ENCODE peak calls at places on chromosomes 12 and 14, in five cellular contexts. C, X, V, N and A are unnamed samples.

GRCh38 chr12:131221061-131221945 is 267.6 kb downstream of the ADGRD1 start:
- DNase-seq in V (no peak), X (no peak), C (peak), N (no peak), A (no peak)

GRCh38 chr12:68612245-68612644 is 1.5 kb downstream of the RAP1B start:
- DNase-seq in V (no peak), X (no peak), N (no peak), C (no peak), A (no peak)

GRCh38 chr14:63672417-63673180 is 30.9 kb upstream of the WDR89 start:
- DNase-seq in V (no peak), C (no peak), X (no peak), N (no peak), A (no peak)

GRCh38 chr14:32662234-32662633 is 276.4 kb upstream of the NPAS3 start:
- DNase-seq in C (no peak), V (no peak), N (no peak), X (no peak), A (no peak)

GRCh38 chr12:52557481-52557880 is 4.5 kb upstream of the KRT71 start:
- DNase-seq in C (no peak), N (no peak), X (no peak), V (no peak), A (no peak)

GRCh38 chr12:59595097-59595496 is 732 bp upstream of the SLC16A7 start:
- DNase-seq in N (no peak), V (no peak), C (no peak), X (no peak), A (no peak)

GRCh38 chr14:75877292-75877691 is 104.5 kb downstream of the TGFB3 start:
- DNase-seq in C (no peak), N (no peak), X (no peak), V (no peak), A (no peak)

GRCh38 chr12:31578632-31579031 is 12.3 kb downstream of the DENND5B start:
- DNase-seq in V (no peak), X (no peak), N (no peak), C (no peak), A (no peak)

GRCh38 chr12:117032593-117033381 is 66.4 kb downstream of the TESC start:
- DNase-seq in X (peak), N (no peak), C (no peak), V (peak), A (peak)

GRCh38 chr12:96500686-96501085 is 11.3 kb downstream of the CFAP54 start:
- DNase-seq in N (no peak), V (no peak), X (no peak), C (no peak), A (no peak)

GRCh38 chr12:32336261-32336660 is 63.1 kb upstream of the FGD4 start:
- DNase-seq in X (no peak), N (no peak), V (no peak), C (no peak), A (no peak)

GRCh38 chr12:51025748-51026654 is at the start of gene SLC11A2:
- DNase-seq in X (peak), C (peak), V (peak), N (peak), A (peak)

GRCh38 chr12:38159591-38160317 is 156.8 kb upstream of the ALG10B start:
- DNase-seq in X (no peak), V (no peak), N (no peak), C (peak), A (peak)

GRCh38 chr12:38160318-38161122 is 156.1 kb upstream of the ALG10B start:
- DNase-seq in C (no peak), V (no peak), N (no peak), X (no peak), A (peak)

GRCh38 chr12:38157933-38158401 is 158.6 kb upstream of the ALG10B start:
- DNase-seq in V (no peak), X (no peak), N (no peak), C (peak), A (no peak)

GRCh38 chr12:38158428-38159091 is 158.0 kb upstream of the ALG10B start:
- DNase-seq in X (no peak), N (no peak), C (no peak), V (no peak), A (peak)

DNA sequence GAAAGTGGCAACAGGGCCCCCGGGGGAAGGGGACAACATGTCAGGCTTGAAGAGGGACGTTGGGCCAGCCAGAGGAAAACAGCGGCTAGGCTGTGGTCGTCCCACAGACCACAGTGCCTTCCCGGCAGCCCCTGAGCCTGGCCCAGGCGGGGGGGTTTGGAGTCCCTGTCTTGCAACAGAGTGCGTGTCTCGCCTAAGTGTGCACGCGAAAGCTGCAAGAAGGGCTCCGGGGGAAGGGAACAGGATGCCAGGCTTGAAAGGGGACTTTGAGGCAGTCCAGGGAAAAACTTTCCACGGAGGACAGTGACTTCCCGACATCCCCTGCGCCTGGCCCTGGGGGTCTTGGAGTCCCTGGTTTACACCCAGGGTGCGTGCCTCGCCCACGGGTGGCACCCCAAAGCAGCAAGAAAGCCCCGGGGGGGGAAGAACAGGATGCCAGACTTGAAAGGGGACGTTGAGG is 157.5 kb upstream of the ALG10B start:
- DNase-seq in N (no peak), C (no peak), V (no peak), X (no peak), A (no peak)
- H3K27ac ChIP-seq in N (no peak), C (no peak), V (no peak), X (no peak), A (no peak)

GRCh38 chr14:50792634-50793068 is 38.3 kb downstream of the NIN start:
- DNase-seq in C (no peak), V (no peak), X (no peak), N (no peak), A (no peak)

GRCh38 chr14:50790568-50790967 is 40.4 kb downstream of the NIN start:
- DNase-seq in X (no peak), N (no peak), V (no peak), C (no peak), A (no peak)

GRCh38 chr14:50791201-50791600 is 39.8 kb downstream of the NIN start:
- DNase-seq in C (no peak), N (no peak), V (no peak), X (no peak), A (no peak)

GRCh38 chr14:50794063-50794645 is 36.8 kb downstream of the NIN start:
- DNase-seq in V (no peak), C (no peak), N (no peak), X (no peak), A (no peak)

DNA sequence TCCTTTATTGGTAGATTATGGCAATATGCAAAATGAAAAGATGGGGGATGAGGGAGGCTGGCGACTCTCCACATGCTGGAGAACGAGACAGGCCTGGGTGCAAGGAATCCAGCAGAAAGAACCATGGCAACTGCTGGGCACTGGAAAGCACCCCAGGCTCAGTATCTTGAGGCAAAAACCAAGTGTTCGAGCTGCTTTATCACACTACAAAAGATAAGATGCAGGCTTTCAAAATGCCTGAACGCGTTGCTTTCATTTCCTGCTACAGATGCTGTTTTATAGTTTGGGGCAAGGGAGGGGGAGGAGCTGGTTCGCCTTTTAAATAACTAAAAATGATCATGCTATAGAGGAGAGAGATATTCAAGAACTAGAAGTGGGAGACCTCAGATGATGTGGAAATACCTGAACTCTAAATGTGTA is 38.9 kb downstream of the NIN start:
- DNase-seq in V (no peak), N (no peak), X (no peak), C (no peak), A (no peak)
- TF ChIP-seq POLR2A in V (no peak), N (no peak), X (no peak), C (no peak), A (no peak)

GRCh38 chr14:96146131-96146771 is 58.4 kb upstream of the BDKRB2 start:
- DNase-seq in X (peak), V (peak), C (no peak), N (no peak), A (no peak)
- H3K27ac ChIP-seq in X (peak), V (peak), C (no peak), N (no peak), A (no peak)

DNA sequence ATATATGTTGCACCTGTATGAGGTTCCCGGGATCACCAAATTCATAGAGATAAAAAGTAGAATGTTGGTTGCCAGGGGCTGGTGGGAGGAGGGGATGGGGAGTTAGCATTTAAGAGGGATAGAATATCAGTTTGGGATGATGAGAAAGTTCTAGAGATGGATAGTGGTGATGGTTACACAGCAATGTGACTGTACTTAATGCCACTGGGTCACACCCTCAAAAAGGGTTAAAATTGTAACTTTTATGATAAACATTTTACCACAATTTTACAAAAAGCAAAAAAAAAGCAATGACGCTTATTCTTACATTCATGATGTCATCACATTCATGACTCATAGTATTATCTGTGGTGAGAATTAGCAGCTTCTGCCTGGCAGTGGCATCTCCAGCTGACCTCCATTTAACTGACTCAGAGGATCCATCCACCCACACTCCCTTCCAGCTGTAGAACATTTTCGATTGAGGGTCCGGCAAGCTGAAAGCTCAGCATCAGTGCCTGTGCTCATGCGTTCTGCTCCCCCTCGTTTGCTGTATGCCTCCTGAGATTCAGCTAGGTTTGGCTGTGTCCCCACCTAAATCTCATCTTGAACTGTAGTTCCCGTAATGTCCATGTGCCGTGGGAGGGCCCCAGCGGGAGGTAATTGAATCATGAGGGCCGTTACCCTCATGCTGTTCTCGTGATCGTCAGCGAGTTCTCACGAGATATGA is 64.8 kb upstream of the TMEM260 start:
- DNase-seq in X (no peak), C (no peak), V (no peak), N (no peak), A (no peak)
- TF ChIP-seq POLR2A in X (no peak), C (no peak), V (no peak), N (no peak), A (no peak)

GRCh38 chr14:61179776-61180398 is 101.3 kb downstream of the TMEM30B start:
- DNase-seq in V (no peak), N (no peak), X (no peak), C (no peak), A (no peak)
- H3K27ac ChIP-seq in V (no peak), N (no peak), X (no peak), C (no peak), A (no peak)